ENCODE peak calls at places on chromosomes 1 and 21, in five cellular contexts. B, A, W, K and L are unnamed samples.

GRCh38 chr1:118986291-118986838 is 1.8 kb downstream of the TBX15 start:
- DNase-seq in A (no peak), B (no peak), W (no peak), K (peak; percentile 40), L (peak; percentile 77)

GRCh38 chr1:12039141-12039525 is 19.8 kb downstream of the MIIP start:
- DNase-seq in B (no peak), A (no peak), K (no peak), W (no peak), L (no peak)

GRCh38 chr1:87600070-87600469 is 271.4 kb downstream of the LMO4 start:
- DNase-seq in A (no peak), B (no peak), K (peak; percentile 56), W (no peak), L (no peak)

GRCh38 chr1:62436466-62437272 is at the start of gene USP1:
- DNase-seq in K (peak; percentile 100), B (peak; percentile 99), A (peak; percentile 100), W (peak; percentile 100), L (peak; percentile 99)

GRCh38 chr1:26961826-26962225 is 1.6 kb upstream of the KDF1 start:
- DNase-seq in A (peak; percentile 98), B (no peak), W (no peak), K (no peak), L (peak; percentile 89)

GRCh38 chr1:35598895-35599294 is 25.8 kb downstream of the TFAP2E start:
- DNase-seq in B (no peak), K (no peak), A (no peak), W (no peak), L (no peak)

GRCh38 chr1:30852026-30852425 is 56.5 kb downstream of the SDC3 start:
- DNase-seq in K (no peak), W (no peak), A (peak; percentile 67), B (no peak), L (peak; percentile 53)

GRCh38 chr1:1171551-1172340 is 1.9 kb upstream of the TTLL10 start:
- DNase-seq in K (peak; percentile 1), W (no peak), A (no peak), B (peak; percentile 25), L (no peak)

GRCh38 chr1:238404506-238404905 is 513.8 kb upstream of the ZP4 start:
- DNase-seq in A (peak; percentile 29), W (no peak), K (no peak), B (no peak), L (no peak)

GRCh38 chr1:205610781-205611473 is 20.9 kb downstream of the ELK4 start:
- DNase-seq in K (no peak), B (no peak), A (no peak), W (no peak), L (no peak)

GRCh38 chr21:14737922-14738321 is 191.8 kb upstream of the SAMSN1 start:
- DNase-seq in A (peak; percentile 8), B (no peak), K (peak; percentile 44), W (peak; percentile 55), L (peak; percentile 55)

GRCh38 chr1:155277896-155278688 is 829 bp downstream of the HCN3 start:
- DNase-seq in W (peak; percentile 93), A (peak; percentile 15), B (peak; percentile 99), K (peak; percentile 91), L (peak; percentile 59)

GRCh38 chr1:99461499-99461898 is 184.4 kb upstream of the PALMD start:
- DNase-seq in B (no peak), W (no peak), K (no peak), A (no peak), L (no peak)

GRCh38 chr1:155127105-155127671 is 488 bp upstream of the EFNA1 start:
- DNase-seq in B (peak; percentile 52), W (no peak), A (peak; percentile 57), K (peak; percentile 55), L (peak; percentile 50)

GRCh38 chr1:7539772-7540175 is 231.3 kb upstream of the VAMP3 start:
- DNase-seq in W (peak; percentile 54), K (peak; percentile 76), A (peak; percentile 40), B (peak; percentile 90), L (peak; percentile 38)

GRCh38 chr1:18943914-18944572 is 12.4 kb downstream of the IFFO2 start:
- DNase-seq in B (no peak), A (no peak), W (no peak), K (no peak), L (no peak)

GRCh38 chr1:39762550-39763540 is 8.3 kb downstream of the OXCT2 start:
- DNase-seq in A (no peak), W (no peak), K (no peak), B (no peak), L (no peak)

GRCh38 chr1:59016390-59016789 is 232.5 kb upstream of the JUN start:
- DNase-seq in W (no peak), B (no peak), A (no peak), K (no peak), L (peak; percentile 31)

GRCh38 chr1:62194651-62195282 is at the start of gene L1TD1:
- DNase-seq in B (peak; percentile 96), W (peak; percentile 98), K (peak; percentile 88), A (no peak), L (peak; percentile 9)

GRCh38 chr21:15121655-15122120 is 56.9 kb upstream of the NRIP1 start:
- DNase-seq in W (peak; percentile 82), K (no peak), A (peak; percentile 47), B (peak; percentile 28), L (peak; percentile 9)

GRCh38 chr1:241464985-241465384 is 54.6 kb downstream of the FH start:
- DNase-seq in K (peak; percentile 16), W (no peak), A (no peak), B (no peak), L (no peak)

GRCh38 chr1:113931456-113931855 is 2.3 kb downstream of the HIPK1 start:
- DNase-seq in W (no peak), K (no peak), B (no peak), A (peak; percentile 83), L (peak; percentile 80)

GRCh38 chr21:32346951-32347350 is 45.9 kb downstream of the URB1 start:
- DNase-seq in B (no peak), W (no peak), K (no peak), A (no peak), L (no peak)

GRCh38 chr1:232057217-232057895 is 430.8 kb downstream of the DISC1 start:
- DNase-seq in A (no peak), B (no peak), K (no peak), W (no peak), L (no peak)

GRCh38 chr1:3999941-4000735 is 100.1 kb upstream of the C1orf174 start:
- DNase-seq in K (no peak), B (no peak), A (no peak), W (no peak), L (no peak)
- H3K9ac ChIP-seq in K (no peak overlapping the region), B (no peak overlapping the region), A (no peak overlapping the region), W (no peak overlapping the region), L (no peak overlapping the region)

GRCh38 chr1:43533615-43534014 is 2.9 kb downstream of the PTPRF start:
- DNase-seq in B (no peak), K (no peak), A (no peak), W (no peak), L (no peak)

GRCh38 chr1:43531453-43531905 is 796 bp downstream of the PTPRF start:
- DNase-seq in W (no peak), B (no peak), A (no peak), K (peak; percentile 71), L (peak; percentile 52)

GRCh38 chr1:43531906-43532584 is 1.4 kb downstream of the PTPRF start:
- DNase-seq in W (no peak), A (no peak), B (no peak), K (peak; percentile 48), L (peak; percentile 30)

GRCh38 chr1:43534256-43534655 is 3.6 kb downstream of the PTPRF start:
- DNase-seq in W (no peak), K (no peak), B (no peak), A (no peak), L (no peak)

GRCh38 chr1:43532716-43533115 is 2.0 kb downstream of the PTPRF start:
- DNase-seq in A (no peak), W (no peak), K (no peak), B (no peak), L (no peak)
- H3K9ac ChIP-seq in A (no peak overlapping the region), W (peak overlapping the region; percentile 83), K (no peak overlapping the region), B (no peak overlapping the region), L (no peak overlapping the region)

DNA sequence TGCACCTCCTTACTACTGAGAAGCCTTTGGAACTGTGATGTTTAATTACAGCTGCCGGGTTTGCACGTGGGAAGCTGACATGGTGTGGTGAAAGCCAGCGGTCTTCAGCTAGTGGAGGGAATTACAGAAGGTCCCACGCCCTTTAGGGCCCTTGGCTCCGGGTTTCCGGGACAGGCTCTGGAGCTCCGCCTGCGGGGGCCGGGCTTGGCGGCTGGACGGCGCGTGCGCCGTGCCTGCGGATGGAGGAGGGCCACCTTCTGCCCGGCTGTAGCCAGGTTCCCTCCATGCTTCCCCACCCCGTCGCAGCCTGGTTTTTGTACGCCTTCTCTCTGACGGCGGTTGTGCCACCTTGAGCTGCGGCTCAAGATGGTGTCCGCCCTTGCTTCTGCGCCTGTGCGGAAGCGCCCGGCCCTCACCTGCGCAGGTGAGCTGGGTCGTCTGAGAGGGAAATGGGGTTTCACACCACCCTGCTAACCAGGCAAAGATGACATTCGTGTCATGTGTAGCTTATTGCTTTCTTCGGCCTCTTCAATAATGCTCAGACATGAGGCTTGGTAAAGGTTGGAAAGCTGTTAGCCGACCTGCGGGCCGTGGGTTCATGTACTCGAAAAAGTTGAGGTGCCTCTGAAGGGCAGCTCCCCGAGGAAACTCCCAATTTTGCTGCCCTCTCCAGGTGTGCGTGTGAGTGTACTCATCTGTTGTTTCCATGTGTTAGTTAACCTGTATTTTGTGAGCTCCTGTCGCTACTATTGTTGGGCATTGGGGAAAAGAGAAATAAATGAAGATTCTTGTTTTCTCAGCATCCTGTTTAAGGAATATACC is 36.6 kb upstream of the OPRD1 start:
- DNase-seq in B (peak; percentile 87), W (no peak), A (peak; percentile 36), K (peak; percentile 23), L (peak; percentile 72)
- H3K9ac ChIP-seq in B (no peak overlapping the region), W (no peak overlapping the region), A (no peak overlapping the region), K (no peak overlapping the region), L (no peak overlapping the region)

GRCh38 chr1:10670190-10670589 is 126.3 kb downstream of the CASZ1 start:
- DNase-seq in B (no peak), W (no peak), A (no peak), K (no peak), L (no peak)

GRCh38 chr1:10672376-10673050 is 123.9 kb downstream of the CASZ1 start:
- DNase-seq in W (no peak), A (no peak), K (no peak), B (no peak), L (no peak)

GRCh38 chr1:10671551-10672375 is 124.7 kb downstream of the CASZ1 start:
- DNase-seq in A (no peak), W (no peak), B (no peak), K (no peak), L (no peak)

GRCh38 chr1:10669570-10669969 is 126.9 kb downstream of the CASZ1 start:
- DNase-seq in A (no peak), W (no peak), B (no peak), K (no peak), L (no peak)

GRCh38 chr1:10671090-10671489 is 125.4 kb downstream of the CASZ1 start:
- DNase-seq in K (no peak), A (no peak), W (no peak), B (no peak), L (no peak)
- H3K9ac ChIP-seq in K (no peak overlapping the region), A (no peak overlapping the region), W (no peak overlapping the region), B (no peak overlapping the region), L (no peak overlapping the region)

GRCh38 chr1:230939806-230940489 is 38.7 kb downstream of the TTC13 start:
- DNase-seq in A (no peak), W (no peak), B (no peak), K (no peak), L (no peak)
- H3K9ac ChIP-seq in A (no peak overlapping the region), W (no peak overlapping the region), B (no peak overlapping the region), K (no peak overlapping the region), L (no peak overlapping the region)